ENCODE peak calls at places on chromosome 21, in six cellular contexts. Y, U, D, N, W and Q are unnamed samples.
A peak's percentile ranks its signal among the peaks of the same experiment; 100 is the strongest.

GRCh38 chr21:43719748-43720538 is 1.0 kb downstream of the PDXK start:
- DNase-seq in W (no peak), N (no peak), U (no peak), Y (no peak), D (no peak), Q (peak; percentile 91)

GRCh38 chr21:34510148-34511142 is 1.6 kb downstream of the KCNE1 start:
- DNase-seq in Y (peak; percentile 85), U (peak; percentile 39), W (no peak), D (peak; percentile 50), N (no peak), Q (peak; percentile 92)

GRCh38 chr21:33668180-33668579 is 25.9 kb downstream of the ITSN1 start:
- DNase-seq in Y (no peak), D (no peak), U (peak; percentile 27), N (no peak), W (no peak), Q (no peak)

GRCh38 chr21:28069446-28069845 is 923.2 kb downstream of the LTN1 start:
- DNase-seq in N (no peak), U (no peak), D (no peak), Y (no peak), W (no peak), Q (no peak)

GRCh38 chr21:34808569-34809204 is 139.9 kb downstream of the CLIC6 start:
- DNase-seq in W (no peak), Y (no peak), N (no peak), U (no peak), D (no peak), Q (no peak)

GRCh38 chr21:17915976-17916375 is 96.8 kb upstream of the C21orf91 start:
- DNase-seq in W (no peak), Y (no peak), U (no peak), D (no peak), N (no peak), Q (no peak)

GRCh38 chr21:35963920-35964451 is 96.3 kb downstream of the SETD4 start:
- DNase-seq in N (no peak), Y (no peak), W (no peak), D (no peak), U (peak; percentile 71), Q (no peak)

GRCh38 chr21:29360799-29361765 is 62.4 kb downstream of the BACH1 start:
- DNase-seq in W (no peak), U (no peak), D (no peak), N (no peak), Y (no peak), Q (no peak)

GRCh38 chr21:44089001-44089911 is 17.9 kb upstream of the PWP2 start:
- DNase-seq in Y (peak; percentile 35), D (no peak), U (no peak), W (no peak), N (peak; percentile 56), Q (peak; percentile 88)

GRCh38 chr21:35697321-35697808 is 363.0 kb downstream of the SETD4 start:
- DNase-seq in D (no peak), U (no peak), N (peak; percentile 6), W (no peak), Y (peak; percentile 62), Q (no peak)

GRCh38 chr21:36491191-36491916 is 11.4 kb upstream of the CLDN14 start:
- DNase-seq in N (no peak), W (no peak), D (no peak), Y (no peak), U (no peak), Q (no peak)

GRCh38 chr21:25062061-25062460 is 545.2 kb downstream of the MRPL39 start:
- DNase-seq in W (no peak), N (no peak), Y (no peak), U (no peak), D (no peak), Q (no peak)

GRCh38 chr21:14474995-14475394 is 71.1 kb downstream of the SAMSN1 start:
- DNase-seq in Y (no peak), U (no peak), W (no peak), N (no peak), D (no peak), Q (no peak)

GRCh38 chr21:36615274-36615964 is 83.5 kb upstream of the SIM2 start:
- DNase-seq in D (no peak), Y (no peak), N (no peak), W (no peak), U (no peak), Q (no peak)

GRCh38 chr21:34707876-34708325 is 39.1 kb downstream of the CLIC6 start:
- DNase-seq in Y (no peak), U (no peak), N (peak; percentile 12), W (no peak), D (no peak), Q (no peak)

GRCh38 chr21:29217818-29218252 is 80.9 kb upstream of the BACH1 start:
- DNase-seq in W (no peak), Y (no peak), N (no peak), U (no peak), D (no peak), Q (no peak)

GRCh38 chr21:35904995-35905972 is 155.0 kb downstream of the SETD4 start:
- DNase-seq in Y (no peak), D (no peak), U (no peak), N (no peak), W (no peak), Q (no peak)

GRCh38 chr21:33673473-33673872 is 31.2 kb downstream of the ITSN1 start:
- DNase-seq in U (no peak), N (no peak), W (no peak), Y (no peak), D (no peak), Q (no peak)

GRCh38 chr21:37478821-37479220 is 112.2 kb downstream of the DYRK1A start:
- DNase-seq in U (no peak), D (no peak), N (no peak), Y (no peak), W (no peak), Q (no peak)

GRCh38 chr21:44583800-44584147 is 3.4 kb upstream of the KRTAP10-5 start:
- DNase-seq in U (no peak), W (no peak), Y (no peak), N (no peak), D (no peak), Q (no peak)

GRCh38 chr21:44647222-44647552 is 973 bp downstream of the KRTAP10-11 start:
- DNase-seq in Y (no peak), U (no peak), D (no peak), W (peak; percentile 68), N (no peak), Q (no peak)

GRCh38 chr21:33949516-33950424 is 34.2 kb upstream of the ATP5PO start:
- DNase-seq in Y (no peak), D (no peak), N (peak; percentile 60), U (no peak), W (no peak), Q (no peak)

GRCh38 chr21:38824124-38824822 is 18.5 kb downstream of the ETS2 start:
- DNase-seq in D (no peak), U (no peak), N (no peak), W (no peak), Y (peak; percentile 63), Q (no peak)
- H3K4me3 ChIP-seq in D (no peak overlapping the region), U (no peak overlapping the region), N (no peak overlapping the region), W (no peak overlapping the region), Y (no peak overlapping the region), Q (no peak overlapping the region)

GRCh38 chr21:41839387-41840000 is 39.6 kb downstream of the PRDM15 start:
- DNase-seq in D (no peak), N (no peak), W (no peak), Y (no peak), U (no peak), Q (peak; percentile 31)
- H3K4me1 ChIP-seq in D (peaks cover 25% of the 10 kb centered on the region), N (no peaks in the 10 kb centered on the region), W (no peaks in the 10 kb centered on the region), Y (no peaks in the 10 kb centered on the region), U (no peaks in the 10 kb centered on the region), Q (no peaks in the 10 kb centered on the region)

GRCh38 chr21:46661211-46661625 is 25.7 kb downstream of the PRMT2 start:
- DNase-seq in Y (no peak), D (no peak), N (peak; percentile 70), U (peak; percentile 70), W (no peak), Q (no peak)
- TF ChIP-seq CTCF in Y (peak; percentile 72), D (no peak), N (no peak), U (peak; percentile 66), W (peak; percentile 91), Q (peak; percentile 62)

GRCh38 chr21:26842300-26842699 is 2.9 kb downstream of the ADAMTS1 start:
- DNase-seq in U (peak; percentile 27), Y (no peak), W (no peak), D (no peak), N (no peak), Q (no peak)
- H3K4me3 ChIP-seq in U (peak overlapping the region; percentile 95), Y (peak overlapping the region; percentile 62), W (peak overlapping the region; percentile 85), D (no peak overlapping the region), N (no peak overlapping the region), Q (peak overlapping the region; percentile 63)

GRCh38 chr21:23394458-23394857 is 2212.8 kb downstream of the MRPL39 start:
- DNase-seq in Y (no peak), N (no peak), W (no peak), U (no peak), D (no peak), Q (no peak)
- H3K4me1 ChIP-seq in Y (no peaks in the 10 kb centered on the region), N (no peaks in the 10 kb centered on the region), W (no peaks in the 10 kb centered on the region), U (peaks cover 18% of the 10 kb centered on the region), D (no peaks in the 10 kb centered on the region), Q (no peaks in the 10 kb centered on the region)

DNA sequence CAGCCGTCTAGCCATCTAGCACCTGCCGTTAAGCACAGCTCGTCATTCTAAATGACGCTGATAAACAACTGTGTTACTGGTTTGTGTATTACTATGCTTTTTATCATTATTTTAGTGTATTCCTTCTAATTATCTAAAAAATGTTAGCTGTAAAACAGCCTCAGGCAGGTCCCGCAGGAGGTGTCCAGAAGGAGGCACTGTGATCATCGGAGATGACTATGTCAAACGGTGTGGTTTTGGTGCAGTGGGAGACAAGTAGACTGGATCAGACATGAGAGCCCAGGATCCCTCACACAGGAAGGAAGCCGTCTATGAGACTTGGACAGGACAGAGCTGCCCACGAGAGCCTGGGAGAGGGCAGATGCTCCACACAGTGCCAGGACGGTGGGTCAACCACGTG is 55.3 kb upstream of the COL6A1 start:
- DNase-seq in U (no peak), Y (no peak), D (no peak), W (no peak), N (no peak), Q (no peak)
- TF ChIP-seq CTCF in U (peak; percentile 11), Y (no peak), D (no peak), W (no peak), N (no peak), Q (no peak)

DNA sequence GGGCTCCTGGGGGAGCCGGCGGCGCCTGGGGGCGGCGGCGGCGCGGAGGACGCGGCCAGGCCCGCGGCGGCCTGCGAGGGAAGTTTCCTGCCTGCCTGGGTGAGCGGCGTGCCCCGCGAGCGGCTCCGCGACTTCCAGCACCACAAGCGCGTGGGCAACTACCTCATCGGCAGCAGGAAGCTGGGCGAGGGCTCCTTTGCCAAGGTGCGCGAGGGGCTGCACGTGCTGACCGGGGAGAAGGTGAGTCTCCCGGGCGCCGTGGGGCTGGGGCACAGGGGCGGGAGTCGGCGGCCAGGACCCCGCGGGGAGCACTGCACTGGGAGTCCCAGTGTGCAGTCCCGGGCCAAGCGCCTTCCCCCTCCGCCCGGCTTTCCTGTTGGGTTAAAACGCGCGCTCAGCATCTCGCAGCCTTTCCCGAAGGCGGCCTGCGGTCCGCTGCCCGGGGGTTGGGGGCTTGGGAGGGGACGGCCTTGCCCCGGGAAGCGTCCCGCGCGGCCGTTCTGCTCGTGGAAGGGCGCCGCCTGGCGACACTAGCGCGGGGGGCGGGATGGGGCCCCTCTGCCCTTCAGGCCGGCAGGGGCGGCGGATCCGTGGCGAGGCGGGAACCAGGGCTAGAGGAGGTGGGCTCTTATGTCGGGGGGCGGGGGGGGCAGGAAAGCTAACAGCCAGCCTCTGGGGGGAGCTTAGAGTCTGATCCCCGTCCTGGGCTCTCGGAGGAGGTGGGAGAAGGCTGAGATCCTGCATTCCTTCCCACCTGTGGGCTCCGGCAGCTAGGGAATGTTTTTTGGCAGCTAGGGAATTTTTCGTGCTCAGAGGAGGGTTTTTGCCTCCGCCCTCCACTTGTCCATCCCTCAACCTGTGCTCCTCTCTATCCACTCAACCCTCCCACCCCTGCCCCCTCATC is 1.1 kb downstream of the HUNK start:
- DNase-seq in U (peak; percentile 80), W (no peak), Y (peak; percentile 34), D (peak; percentile 77), N (peak; percentile 39), Q (peak; percentile 78)
- H3K4me3 ChIP-seq in U (peak overlapping the region; percentile 67), W (peak overlapping the region; percentile 65), Y (peak overlapping the region; percentile 36), D (no peak overlapping the region), N (peak overlapping the region; percentile 30), Q (peak overlapping the region; percentile 54)